ENCODE peak calls at places on chromosomes 11 and 22, in five cellular contexts. J is A549, V is ovary, Z is HepG2, M is transverse colon. N is an unnamed sample.

GRCh38 chr22:41021655-41022454 is 70.5 kb upstream of the EP300 start:
- DNase-seq in J (peak), V (peak), Z (peak), M (peak), N (peak)

GRCh38 chr22:28907311-28908008 is 24.1 kb downstream of the ZNRF3 start:
- DNase-seq in J (no peak), V (peak), Z (no peak), M (no peak), N (no peak)

GRCh38 chr22:32791056-32791455 is 10.4 kb upstream of the TIMP3 start:
- DNase-seq in J (no peak), V (no peak), Z (no peak), M (no peak), N (no peak)

GRCh38 chr22:33922268-33922667 is 2.0 kb upstream of the LARGE1 start:
- DNase-seq in J (no peak), V (peak), Z (peak), M (peak), N (peak)

GRCh38 chr11:116694017-116694725 is 78.6 kb downstream of the BUD13 start:
- DNase-seq in J (no peak), V (no peak), Z (no peak), M (no peak), N (peak)

GRCh38 chr11:88489030-88489429 is 151.5 kb upstream of the CTSC start:
- DNase-seq in J (no peak), V (no peak), Z (no peak), M (no peak), N (no peak)

GRCh38 chr22:31272522-31273446 is 19.5 kb downstream of the PIK3IP1 start:
- DNase-seq in J (peak), V (no peak), Z (peak), M (peak), N (peak)

GRCh38 chr11:119901657-119902577 is 172.9 kb upstream of the NECTIN1 start:
- DNase-seq in J (no peak), V (no peak), Z (no peak), M (no peak), N (no peak)

GRCh38 chr11:62602141-62603071 is 741 bp upstream of the MTA2 start:
- DNase-seq in J (no peak), V (peak), Z (no peak), M (peak), N (peak)

GRCh38 chr11:117519590-117519989 is 191.9 kb downstream of the CEP164 start:
- DNase-seq in J (no peak), V (no peak), Z (no peak), M (no peak), N (no peak)

GRCh38 chr22:44070029-44070428 is 45.9 kb downstream of the PARVB start:
- DNase-seq in J (no peak), V (no peak), Z (no peak), M (no peak), N (no peak)

GRCh38 chr11:34621876-34622275 is 983 bp downstream of the EHF start:
- DNase-seq in J (no peak), V (no peak), Z (peak), M (no peak), N (no peak)

GRCh38 chr11:57015679-57016078 is 27.0 kb downstream of the OR5AK2 start:
- DNase-seq in J (no peak), V (no peak), Z (no peak), M (no peak), N (no peak)
- H3K27ac ChIP-seq in J (no peak), V (no peak), Z (no peak), M (no peak), N (no peak)

GRCh38 chr11:23113887-23114216 is 253.6 kb upstream of the CCDC179 start:
- DNase-seq in J (no peak), V (no peak), Z (no peak), M (no peak), N (no peak)

GRCh38 chr11:23112390-23112789 is 252.1 kb upstream of the CCDC179 start:
- DNase-seq in J (no peak), V (no peak), Z (no peak), M (no peak), N (no peak)

DNA sequence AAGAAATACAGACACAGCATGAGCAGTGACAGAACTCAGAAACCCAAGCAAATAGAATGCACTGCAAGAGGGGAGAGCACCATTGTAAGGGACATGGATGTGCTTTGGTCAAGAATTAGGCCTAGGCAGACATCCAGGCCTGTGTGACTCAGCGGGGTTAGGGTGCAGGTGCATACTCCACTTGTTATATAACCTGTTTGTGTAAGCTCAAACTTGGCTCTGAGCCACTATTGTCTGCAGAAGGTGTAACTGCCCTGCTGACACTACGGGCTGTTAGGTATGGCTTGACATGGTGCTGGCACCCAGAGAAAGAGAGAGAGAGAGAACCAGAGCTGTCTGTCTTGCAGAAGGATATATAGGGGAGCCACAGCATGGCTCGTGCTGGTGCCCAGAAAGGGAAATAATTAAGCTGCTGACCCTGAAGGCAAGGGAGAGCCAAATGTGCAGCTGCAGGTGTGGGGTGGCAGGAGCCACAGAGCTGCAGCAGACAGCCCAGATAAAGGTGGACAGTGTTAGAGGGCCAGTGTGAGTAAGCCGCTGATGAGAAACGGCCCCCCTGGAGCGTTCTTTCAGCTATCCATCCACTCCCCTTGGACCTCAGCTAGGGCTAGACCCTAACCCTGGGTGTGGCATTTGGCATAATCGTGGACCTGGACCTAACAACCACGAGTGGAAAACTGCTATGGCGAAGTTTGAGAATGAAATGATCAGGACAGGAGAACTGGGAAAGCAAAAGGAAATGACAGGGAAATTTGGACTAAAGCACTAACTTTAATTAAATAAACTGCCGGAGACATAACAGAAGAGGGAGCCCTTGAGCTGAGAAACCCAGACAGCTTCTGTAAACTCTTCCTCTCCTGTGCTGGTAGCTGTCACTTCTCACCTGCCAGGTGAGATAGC is 253.0 kb upstream of the CCDC179 start:
- DNase-seq in J (peak), V (no peak), Z (peak), M (peak), N (peak)
- H3K4me3 ChIP-seq in J (no peak), V (no peak), Z (no peak), M (no peak), N (no peak)

DNA sequence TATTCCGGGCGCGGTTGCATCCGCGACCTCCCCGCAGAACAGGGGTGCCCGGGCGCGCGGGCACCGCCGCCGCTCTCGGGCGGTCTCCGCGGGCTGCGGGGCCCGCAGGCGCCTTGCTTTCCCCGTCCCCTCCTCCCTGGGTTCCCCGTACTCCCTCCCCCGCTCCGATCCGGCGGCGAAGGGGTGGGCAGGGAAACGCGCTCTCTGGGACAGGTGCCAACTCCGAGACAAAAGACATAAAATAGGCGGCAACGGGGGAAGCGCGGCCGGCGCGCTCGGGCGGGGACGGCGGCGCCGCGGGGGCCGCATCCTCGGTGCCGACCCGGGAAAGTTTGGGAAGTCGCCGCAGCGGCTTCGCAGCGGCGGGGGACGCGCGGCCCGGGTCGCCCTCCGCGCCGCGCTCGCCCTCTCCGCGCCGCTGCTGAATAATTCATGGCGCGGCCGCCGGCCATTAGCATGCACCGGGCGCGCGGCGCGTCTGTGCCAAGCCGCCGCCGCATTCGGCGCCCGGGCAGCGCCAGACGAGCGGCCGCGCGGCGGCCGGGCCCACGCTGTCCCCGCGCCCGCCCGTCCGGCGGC is 78.8 kb upstream of the PPARA start:
- DNase-seq in J (no peak), V (peak), Z (no peak), M (peak), N (peak)
- TF ChIP-seq EP300 in J (no peak), V (no peak), Z (no peak), M (peak), N (no peak)

DNA sequence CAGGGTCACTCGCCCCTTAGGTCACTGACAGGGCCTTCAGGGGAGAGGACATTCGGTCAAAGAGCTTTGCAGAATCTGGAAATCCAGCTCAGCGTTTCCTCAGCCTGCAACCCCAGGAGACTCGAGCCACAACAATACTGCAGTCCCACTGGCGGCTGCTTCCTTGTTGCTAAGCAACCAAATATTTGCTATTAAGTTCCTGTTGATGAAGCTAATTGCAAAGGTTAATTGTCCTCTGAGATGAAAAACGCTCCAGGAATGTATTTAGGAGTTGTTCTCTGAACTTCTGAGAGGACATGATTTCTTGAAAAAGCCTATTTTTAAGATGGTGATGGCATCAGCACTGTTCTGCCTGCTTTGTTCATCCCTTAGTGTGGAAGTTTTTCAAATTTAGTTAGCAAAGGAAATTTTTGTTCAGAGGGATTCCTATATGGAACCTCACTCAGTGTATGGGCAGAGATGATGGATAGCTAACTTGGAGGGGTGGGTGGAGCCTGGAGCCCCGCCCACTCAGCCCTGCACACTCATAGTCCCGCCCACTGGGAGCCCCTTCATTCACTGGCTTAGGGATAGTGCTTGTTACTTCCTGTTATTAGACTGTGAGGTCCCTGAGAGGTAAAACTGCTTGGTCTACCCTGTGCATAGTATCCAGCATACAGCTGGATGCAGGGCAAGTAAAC is 109.1 kb downstream of the CSNK2A3 start:
- DNase-seq in J (peak), V (peak), Z (no peak), M (no peak), N (no peak)
- H3K27ac ChIP-seq in J (no peak), V (no peak), Z (no peak), M (peak), N (no peak)

GRCh38 chr11:85679581-85679980 is 6.4 kb downstream of the CCDC89 start:
- DNase-seq in J (no peak), V (no peak), Z (no peak), M (no peak), N (no peak)

GRCh38 chr11:85685820-85686459 is at the start of gene CCDC89:
- DNase-seq in J (no peak), V (peak), Z (peak), M (peak), N (peak)

GRCh38 chr11:85682330-85683305 is 3.4 kb downstream of the CCDC89 start:
- DNase-seq in J (peak), V (peak), Z (no peak), M (peak), N (peak)

GRCh38 chr11:85680897-85681296 is 5.1 kb downstream of the CCDC89 start:
- DNase-seq in J (no peak), V (no peak), Z (no peak), M (no peak), N (no peak)

GRCh38 chr11:85685131-85685819 is 720 bp downstream of the CCDC89 start:
- DNase-seq in J (no peak), V (peak), Z (no peak), M (no peak), N (no peak)
- H3K4me3 ChIP-seq in J (no peak), V (peak), Z (peak), M (peak), N (peak)